ENCODE peak calls at places on chromosome 22, in ten cellular contexts. F is Daoy; L is T47D; W is AG09309; U is NCI-H1105; E is germinal center; O is naive thymus-derived CD8-positive, alpha-beta T cell; D is stimulated activated CD4-positive, alpha-beta T cell treated with anti-CD3 and anti-CD28 coated beads, Interleukin-12 subunit alpha, Interleukin-12 subunit beta, amount 100 ng/mL, for 24 hours; I is stimulated activated CD8-positive, alpha-beta memory T cell treated with anti-CD3 and anti-CD28 coated beads, Interleukin-4, amount 100 ng/mL, for 1 hour; P is body of pancreas. Z is an unnamed sample.

GRCh38 chr22:17419348-17419747 is 50.1 kb downstream of the CECR2 start:
- DNase-seq in O (no peak), F (no peak), D (no peak), L (no peak), W (no peak), I (no peak), U (no peak), E (no peak), P (no peak), Z (no peak)

GRCh38 chr22:39634530-39635399 is 64.2 kb downstream of the CACNA1I start:
- DNase-seq in U (no peak), P (peak), I (no peak), F (peak), L (peak), O (no peak), W (peak), D (peak), E (no peak), Z (peak)

GRCh38 chr22:44999687-45000086 is 10.1 kb downstream of the PHF21B start:
- DNase-seq in O (no peak), I (no peak), E (no peak), P (no peak), L (no peak), W (no peak), D (no peak), U (no peak), F (no peak), Z (no peak)

GRCh38 chr22:34344702-34345101 is 424.4 kb upstream of the LARGE1 start:
- DNase-seq in F (no peak), U (no peak), E (no peak), O (no peak), L (no peak), D (no peak), W (no peak), I (no peak), P (no peak), Z (no peak)

GRCh38 chr22:44484618-44485017 is 13.4 kb downstream of the RTL6 start:
- DNase-seq in U (no peak), P (no peak), F (no peak), D (no peak), W (no peak), O (no peak), I (no peak), E (no peak), L (no peak), Z (no peak)

GRCh38 chr22:19789828-19790227 is 29.2 kb downstream of the TBX1 start:
- DNase-seq in F (no peak), U (no peak), P (no peak), L (no peak), W (no peak), D (no peak), O (no peak), E (no peak), I (no peak), Z (no peak)

GRCh38 chr22:47207387-47207786 is 444.9 kb downstream of the TBC1D22A start:
- DNase-seq in U (no peak), W (no peak), D (no peak), I (no peak), P (no peak), F (no peak), L (no peak), E (no peak), O (no peak), Z (no peak)

GRCh38 chr22:19595532-19595931 is 71.3 kb upstream of the CLDN5 start:
- DNase-seq in W (no peak), D (no peak), O (no peak), P (no peak), I (no peak), L (no peak), F (no peak), E (no peak), U (no peak), Z (no peak)

GRCh38 chr22:30187726-30188407 is 58.7 kb downstream of the LIF start:
- DNase-seq in L (no peak), D (no peak), E (no peak), U (no peak), W (no peak), P (no peak), I (no peak), F (no peak), O (no peak), Z (no peak)

GRCh38 chr22:29702025-29702930 is 17.5 kb upstream of the CABP7 start:
- DNase-seq in O (no peak), I (no peak), W (no peak), F (no peak), L (no peak), U (no peak), E (no peak), D (no peak), P (no peak), Z (no peak)

GRCh38 chr22:20028855-20029549 is 8.1 kb downstream of the TANGO2 start:
- DNase-seq in U (no peak), I (no peak), O (no peak), E (no peak), D (no peak), L (no peak), P (no peak), W (no peak), F (no peak), Z (no peak)

GRCh38 chr22:41030891-41031290 is 61.5 kb upstream of the EP300 start:
- DNase-seq in P (no peak), U (no peak), O (no peak), F (peak), L (no peak), D (no peak), W (peak), E (no peak), I (no peak), Z (peak)

GRCh38 chr22:27150530-27150909 is 493.1 kb downstream of the MIAT start:
- DNase-seq in U (no peak), F (no peak), L (no peak), D (no peak), P (no peak), I (no peak), O (no peak), E (no peak), W (peak), Z (no peak)

GRCh38 chr22:24161485-24161884 is 19.8 kb upstream of the SUSD2 start:
- DNase-seq in P (no peak), F (no peak), L (no peak), D (no peak), E (no peak), U (no peak), O (no peak), W (no peak), I (no peak), Z (no peak)

GRCh38 chr22:44426981-44427380 is 71.1 kb downstream of the RTL6 start:
- DNase-seq in I (no peak), L (no peak), U (no peak), F (no peak), O (no peak), E (no peak), P (no peak), W (no peak), D (no peak), Z (no peak)

GRCh38 chr22:39003165-39003638 is 10.9 kb upstream of the APOBEC3C start:
- DNase-seq in U (no peak), E (peak), O (peak), F (peak), W (peak), L (peak), P (peak), I (peak), D (peak), Z (peak)

GRCh38 chr22:45164217-45165123 is 745 bp downstream of the NUP50 start:
- DNase-seq in U (no peak), P (peak), W (no peak), L (no peak), O (peak), E (peak), D (peak), F (peak), I (peak), Z (no peak)

GRCh38 chr22:44276041-44276440 is 36.7 kb downstream of the SHISAL1 start:
- DNase-seq in U (no peak), I (no peak), L (no peak), W (no peak), P (no peak), F (no peak), D (no peak), O (no peak), E (no peak), Z (no peak)

GRCh38 chr22:19679476-19680099 is 34.7 kb upstream of the SEPTIN5 start:
- DNase-seq in D (peak), L (no peak), F (peak), O (peak), I (peak), U (no peak), W (no peak), E (peak), P (peak), Z (no peak)

GRCh38 chr22:25566812-25567211 is 2.3 kb downstream of the GRK3 start:
- DNase-seq in L (no peak), W (no peak), I (no peak), D (no peak), E (no peak), O (no peak), U (no peak), P (no peak), F (no peak), Z (no peak)

GRCh38 chr22:37486224-37486845 is at the start of gene MFNG:
- DNase-seq in O (peak), W (no peak), E (peak), L (peak), D (peak), P (peak), I (peak), F (peak), U (peak), Z (no peak)

GRCh38 chr22:36680038-36680437 is 23.5 kb downstream of the CACNG2 start:
- DNase-seq in E (no peak), W (no peak), P (no peak), O (no peak), I (no peak), F (no peak), D (no peak), U (no peak), L (no peak), Z (no peak)

GRCh38 chr22:39839198-39839597 is 54.4 kb downstream of the ENTHD1 start:
- DNase-seq in U (no peak), E (peak), D (no peak), L (no peak), O (no peak), W (no peak), P (no peak), I (no peak), F (no peak), Z (no peak)

GRCh38 chr22:29469755-29470154 is 10.3 kb upstream of the NEFH start:
- DNase-seq in D (no peak), F (no peak), E (no peak), I (no peak), O (no peak), W (no peak), U (no peak), L (peak), P (peak), Z (no peak)

GRCh38 chr22:23786261-23786710 is 480 bp upstream of the SMARCB1 start:
- DNase-seq in F (no peak), D (no peak), P (no peak), L (no peak), W (no peak), I (no peak), O (peak), U (no peak), E (no peak), Z (no peak)

GRCh38 chr22:19450363-19451175 is 3.1 kb upstream of the C22orf39 start:
- DNase-seq in P (no peak), D (no peak), I (no peak), F (no peak), O (no peak), U (no peak), E (no peak), W (no peak), L (no peak), Z (no peak)

GRCh38 chr22:42627981-42628380 is 12.4 kb downstream of the ATP5MGL start:
- DNase-seq in U (no peak), O (no peak), L (no peak), E (no peak), F (no peak), D (no peak), W (no peak), I (no peak), P (no peak), Z (no peak)

GRCh38 chr22:24503137-24503850 is 8.2 kb downstream of the UPB1 start:
- DNase-seq in P (peak), E (peak), O (peak), W (no peak), L (peak), U (no peak), I (peak), D (peak), F (peak), Z (no peak)

GRCh38 chr22:21000987-21001600 is 824 bp downstream of the THAP7 start:
- DNase-seq in P (no peak), F (no peak), U (no peak), D (no peak), W (no peak), O (no peak), L (no peak), E (no peak), I (no peak), Z (no peak)

GRCh38 chr22:39656495-39657490 is 86.2 kb downstream of the CACNA1I start:
- DNase-seq in F (no peak), U (no peak), W (no peak), O (no peak), D (no peak), P (peak), I (no peak), L (no peak), E (no peak), Z (no peak)

GRCh38 chr22:22032099-22032905 is 49.7 kb upstream of the TOP3B start:
- DNase-seq in I (no peak), E (no peak), F (no peak), O (no peak), U (no peak), L (no peak), P (no peak), W (no peak), D (no peak), Z (no peak)

GRCh38 chr22:41479671-41480396 is 10.9 kb downstream of the ACO2 start:
- DNase-seq in P (no peak), W (no peak), L (no peak), I (no peak), E (no peak), O (no peak), U (no peak), D (no peak), F (peak), Z (no peak)

GRCh38 chr22:34765115-34765514 is 300.8 kb upstream of the ISX start:
- DNase-seq in W (no peak), E (no peak), P (no peak), F (no peak), L (no peak), D (no peak), O (no peak), I (no peak), U (no peak), Z (no peak)

GRCh38 chr22:20531404-20532181 is 24.2 kb downstream of the MED15 start:
- DNase-seq in D (no peak), P (peak), I (no peak), U (no peak), O (no peak), W (no peak), E (no peak), L (no peak), F (peak), Z (no peak)

Z was measured in non-pigmented ciliary epithelial cell.